ENCODE peak calls at places on chromosomes 13 and 19, in eight cellular contexts. D is A549, S is HepG2, P is IMR-90, X is GM12878, U is SK-N-SH, E is H1, Z is K562. N is an unnamed sample.

GRCh38 chr13:61765181-61765742 is 349.6 kb upstream of the PCDH20 start:
- DNase-seq in X (no peak), S (no peak), U (no peak), Z (no peak), E (no peak), D (no peak), P (no peak), N (no peak)

GRCh38 chr19:39671739-39672363 is 16.1 kb downstream of the LGALS16 start:
- DNase-seq in E (peak), S (peak), U (peak), Z (no peak), X (no peak), P (peak), D (peak), N (peak)

GRCh38 chr19:51441410-51442390 is 16.6 kb downstream of the SIGLEC8 start:
- DNase-seq in U (no peak), Z (peak), E (no peak), P (no peak), D (peak), S (no peak), X (peak), N (no peak)

GRCh38 chr13:90445179-90445578 is 902.3 kb upstream of the MIR17HG start:
- DNase-seq in S (no peak), X (no peak), Z (no peak), D (peak), P (peak), U (no peak), E (no peak), N (peak)

GRCh38 chr19:14979498-14980255 is at the start of gene SLC1A6:
- DNase-seq in D (no peak), U (peak), Z (no peak), S (no peak), P (no peak), X (no peak), E (peak), N (no peak)

GRCh38 chr13:83765796-83766195 is 116.5 kb downstream of the SLITRK1 start:
- DNase-seq in E (no peak), Z (no peak), X (no peak), S (no peak), U (no peak), P (no peak), D (no peak), N (no peak)

GRCh38 chr13:37868691-37869505 is 674 bp downstream of the TRPC4 start:
- DNase-seq in P (peak), S (no peak), X (no peak), D (no peak), Z (no peak), U (no peak), E (peak), N (no peak)

GRCh38 chr19:14048439-14049153 is 13.3 kb downstream of the PALM3 start:
- DNase-seq in P (no peak), D (peak), E (peak), Z (peak), X (no peak), U (peak), S (peak), N (no peak)

GRCh38 chr19:2122251-2122650 is 25.5 kb downstream of the IZUMO4 start:
- DNase-seq in E (no peak), S (no peak), P (no peak), D (no peak), U (no peak), Z (no peak), X (no peak), N (no peak)

GRCh38 chr19:16078311-16078758 is 2.0 kb downstream of the TPM4 start:
- DNase-seq in E (no peak), X (no peak), D (peak), S (no peak), U (no peak), Z (no peak), P (peak), N (no peak)

GRCh38 chr19:16463341-16463990 is 8.3 kb downstream of the EPS15L1 start:
- DNase-seq in D (no peak), U (no peak), P (no peak), X (no peak), E (no peak), S (no peak), Z (no peak), N (no peak)

GRCh38 chr13:94419304-94419943 is 60.1 kb downstream of the DCT start:
- DNase-seq in Z (no peak), S (no peak), E (no peak), P (peak), X (no peak), D (no peak), U (no peak), N (no peak)

GRCh38 chr13:52751196-52751595 is 11.6 kb upstream of the CNMD start:
- DNase-seq in X (no peak), S (no peak), U (no peak), Z (no peak), P (no peak), D (no peak), E (no peak), N (no peak)

GRCh38 chr19:708154-709141 is at the start of gene PALM:
- DNase-seq in P (no peak), S (peak), Z (peak), D (no peak), U (peak), X (no peak), E (peak), N (no peak)

GRCh38 chr13:40206241-40207109 is 460.0 kb downstream of the FOXO1 start:
- DNase-seq in X (peak), U (no peak), S (no peak), D (no peak), E (no peak), Z (no peak), P (peak), N (no peak)

GRCh38 chr13:28531195-28531955 is 36.4 kb upstream of the FLT1 start:
- DNase-seq in D (no peak), S (no peak), E (peak), X (no peak), U (peak), Z (no peak), P (peak), N (no peak)

GRCh38 chr19:18698321-18699167 is 15.1 kb downstream of the CRTC1 start:
- DNase-seq in S (no peak), Z (no peak), X (no peak), P (no peak), E (no peak), U (no peak), D (no peak), N (no peak)

DNA sequence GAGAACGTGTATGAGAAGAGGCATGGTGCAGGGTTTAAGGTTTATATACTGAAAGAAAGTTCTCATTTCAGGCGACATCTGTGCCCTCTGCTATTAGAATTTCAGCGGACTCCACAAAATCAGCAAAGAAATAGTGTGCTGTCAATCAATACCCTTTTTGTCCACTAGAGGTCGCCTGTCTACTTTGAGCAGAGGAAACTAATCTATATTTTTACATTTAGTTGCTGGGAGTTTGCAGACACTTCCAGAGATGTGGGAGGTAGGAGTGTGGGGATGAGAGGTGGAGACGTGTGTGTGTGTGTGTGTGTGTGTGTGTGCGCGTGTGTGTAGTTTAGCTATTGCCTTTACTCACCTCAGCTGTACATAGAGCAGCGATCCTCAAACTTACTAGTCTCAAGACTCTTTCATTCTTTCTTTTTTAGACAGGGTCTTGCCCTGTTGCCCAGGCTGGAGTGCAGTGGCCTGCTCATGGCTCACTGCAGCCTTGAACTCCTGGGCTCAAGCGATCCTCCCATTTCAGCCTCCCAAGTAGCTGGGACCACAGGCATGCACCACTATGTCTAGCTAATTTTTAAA is 9.7 kb downstream of the INAFM1 start:
- DNase-seq in Z (peak), D (peak), U (peak), X (no peak), S (peak), P (peak), E (peak), N (no peak)
- TF ChIP-seq RAD21 in Z (peak), D (peak), U (peak), X (peak), S (no peak), P (peak), E (peak), N (peak)

DNA sequence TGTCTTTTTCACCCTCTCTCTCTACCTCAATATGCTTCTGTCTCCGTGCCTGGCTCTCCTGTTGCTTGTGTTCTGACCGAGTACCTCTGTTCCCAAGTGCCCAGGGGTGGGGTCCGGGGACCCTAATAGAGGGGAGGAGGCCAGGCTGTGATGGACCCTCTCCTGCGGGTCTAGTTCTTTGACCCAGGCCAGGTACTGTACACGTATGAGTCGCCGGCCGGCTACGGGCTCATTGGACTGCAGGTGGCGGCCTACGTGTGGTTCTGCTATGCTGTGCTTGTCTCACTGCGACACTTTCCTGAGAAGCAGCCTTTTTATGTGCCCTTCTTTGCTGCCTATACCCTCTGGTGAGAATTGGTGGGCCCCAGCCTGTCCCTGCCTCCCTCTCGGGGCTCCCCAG is 4.4 kb downstream of the TMEM145 start:
- DNase-seq in S (no peak), D (no peak), X (no peak), U (no peak), E (no peak), P (no peak), Z (no peak), N (no peak)
- TF ChIP-seq RAD21 in S (no peak), D (no peak), X (no peak), U (no peak), E (no peak), P (no peak), Z (no peak), N (no peak)

DNA sequence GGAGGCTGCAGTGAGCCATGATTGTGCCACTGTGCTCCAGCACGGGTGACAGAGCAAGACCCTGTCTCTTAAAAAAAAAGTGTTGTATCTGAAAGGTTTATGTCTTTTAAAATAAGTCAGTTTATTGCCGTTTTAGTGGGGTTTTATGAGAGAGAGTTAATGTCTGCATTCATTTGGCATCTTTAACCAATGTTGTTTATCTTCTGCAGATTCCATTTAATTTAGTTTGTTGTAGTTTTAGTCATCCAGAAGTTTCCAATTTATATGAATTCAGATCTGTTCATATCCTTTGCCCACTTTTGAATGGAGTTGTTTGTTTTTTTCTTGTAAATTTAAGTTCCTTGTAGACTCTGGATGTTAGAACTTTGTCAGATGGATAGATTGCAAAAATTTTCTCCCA is 36.7 kb upstream of the LPAR6 start:
- DNase-seq in X (no peak), Z (no peak), U (no peak), S (no peak), E (no peak), P (peak), D (no peak), N (no peak)
- TF ChIP-seq RAD21 in X (no peak), Z (no peak), U (no peak), S (no peak), E (no peak), P (no peak), D (no peak), N (no peak)

DNA sequence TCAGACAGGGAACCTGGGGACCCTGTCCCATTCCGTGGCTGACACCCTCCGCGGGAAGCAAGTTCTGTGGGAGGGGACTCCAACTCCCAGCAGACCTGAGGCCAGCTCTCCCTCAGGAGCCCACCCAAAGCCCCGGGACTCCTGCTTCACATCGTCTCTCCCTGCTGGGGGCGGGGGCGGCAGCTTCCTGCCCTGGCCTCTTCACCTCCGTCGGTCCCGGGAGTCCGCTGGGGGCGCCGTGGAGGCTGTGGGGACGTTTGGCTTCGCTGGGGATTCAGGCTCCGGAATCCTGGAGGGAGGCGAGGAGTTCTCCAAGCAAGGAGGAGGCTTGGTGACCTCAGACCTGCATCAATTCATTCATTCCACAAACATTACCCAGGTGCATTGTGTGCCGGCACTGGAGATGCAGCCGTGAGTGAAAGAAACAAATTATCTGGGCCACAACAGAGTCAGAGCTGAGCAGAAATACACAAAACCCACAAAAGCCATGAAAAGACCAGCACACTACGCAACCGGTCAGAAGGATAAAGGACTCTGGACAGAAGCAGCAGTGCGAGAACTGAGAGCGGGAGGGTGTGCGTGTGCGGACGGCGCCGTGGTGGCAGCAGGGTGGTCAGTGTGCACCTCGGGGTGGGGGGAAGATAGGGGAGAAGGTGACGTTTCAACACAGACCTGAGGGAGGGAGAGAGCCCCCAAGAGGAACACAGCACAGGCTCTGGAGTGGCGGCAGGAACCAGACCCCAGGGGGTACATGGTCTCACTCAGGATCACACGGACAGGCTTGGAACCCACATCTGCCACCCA is 19.0 kb downstream of the EPS8L1 start:
- DNase-seq in Z (no peak), P (no peak), E (peak), D (no peak), S (no peak), X (no peak), U (no peak), N (no peak)
- TF ChIP-seq RAD21 in Z (no peak), P (no peak), E (peak), D (no peak), S (no peak), X (no peak), U (no peak), N (no peak)

GRCh38 chr13:32315255-32316029 is at the start of the genes BRCA2 and ZAR1L:
- DNase-seq in D (peak), X (peak), S (peak), U (peak), E (peak), P (peak), Z (peak), N (peak)

GRCh38 chr13:32316476-32316875 is 1.2 kb downstream of the BRCA2 start:
- DNase-seq in P (no peak), Z (no peak), X (no peak), E (no peak), S (no peak), D (no peak), U (no peak), N (no peak)

GRCh38 chr13:32314968-32315254 is 252 bp downstream of the ZAR1L start:
- DNase-seq in U (peak), P (peak), Z (peak), S (peak), D (peak), E (no peak), X (no peak), N (peak)

GRCh38 chr13:32314271-32314967 is 744 bp downstream of the ZAR1L start:
- DNase-seq in D (no peak), X (no peak), Z (no peak), P (no peak), U (no peak), S (no peak), E (no peak), N (no peak)

DNA sequence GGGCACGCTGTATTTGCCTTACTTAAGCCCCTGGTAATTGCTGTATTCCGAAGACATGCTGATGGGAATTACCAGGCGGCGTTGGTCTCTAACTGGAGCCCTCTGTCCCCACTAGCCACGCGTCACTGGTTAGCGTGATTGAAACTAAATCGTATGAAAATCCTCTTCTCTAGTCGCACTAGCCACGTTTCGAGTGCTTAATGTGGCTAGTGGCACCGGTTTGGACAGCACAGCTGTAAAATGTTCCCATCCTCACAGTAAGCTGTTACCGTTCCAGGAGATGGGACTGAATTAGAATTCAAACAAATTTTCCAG is 679 bp downstream of the BRCA2 start:
- DNase-seq in P (no peak), X (peak), S (no peak), E (no peak), Z (no peak), U (no peak), D (no peak), N (no peak)
- TF ChIP-seq RAD21 in P (no peak), X (no peak), S (no peak), E (no peak), Z (no peak), U (no peak), D (no peak), N (no peak)

GRCh38 chr19:32676895-32677359 is 1.3 kb downstream of the RGS9BP start:
- DNase-seq in S (no peak), P (no peak), E (no peak), X (no peak), Z (no peak), U (no peak), D (no peak), N (no peak)
- TF ChIP-seq RAD21 in S (no peak), P (no peak), E (no peak), X (no peak), Z (no peak), U (no peak), D (no peak), N (no peak)